ENCODE peak calls at places on chromosome 2, in seven cellular contexts. G, P, K, U, A, F and H are unnamed samples.

GRCh38 chr2:120599064-120599463 is 136.6 kb upstream of the GLI2 start:
- DNase-seq in G (no peak), K (no peak), P (no peak), F (no peak), U (no peak), A (no peak), H (no peak)

GRCh38 chr2:74558284-74559230 is 4.0 kb downstream of the DOK1 start:
- DNase-seq in P (no peak), K (no peak), A (no peak), G (no peak), F (no peak), U (no peak), H (no peak)

GRCh38 chr2:222548997-222549396 is 106.9 kb downstream of the FARSB start:
- DNase-seq in K (no peak), A (no peak), F (no peak), G (no peak), U (no peak), P (no peak), H (no peak)

GRCh38 chr2:135202751-135203150 is 150.7 kb downstream of the RAB3GAP1 start:
- DNase-seq in A (no peak), U (no peak), G (no peak), P (no peak), F (no peak), K (no peak), H (no peak)

GRCh38 chr2:148719941-148720436 is 75.4 kb downstream of the EPC2 start:
- DNase-seq in P (no peak), G (no peak), U (no peak), K (no peak), A (no peak), F (no peak), H (no peak)

GRCh38 chr2:111202266-111203040 is 81.7 kb downstream of the BCL2L11 start:
- DNase-seq in A (no peak), G (no peak), K (no peak), U (no peak), P (no peak), F (no peak), H (no peak)

GRCh38 chr2:224646242-224646846 is 61.2 kb upstream of the CUL3 start:
- DNase-seq in U (no peak), P (no peak), F (peak), G (no peak), A (no peak), K (no peak), H (no peak)

GRCh38 chr2:156083707-156084494 is 248.6 kb downstream of the NR4A2 start:
- DNase-seq in A (no peak), P (no peak), K (no peak), U (no peak), F (no peak), G (no peak), H (no peak)

GRCh38 chr2:215498411-215498810 is 62.5 kb upstream of the FN1 start:
- DNase-seq in P (no peak), U (no peak), K (no peak), F (no peak), A (no peak), G (no peak), H (no peak)

GRCh38 chr2:9984861-9985480 is 33.5 kb downstream of the GRHL1 start:
- DNase-seq in A (no peak), G (no peak), P (no peak), F (no peak), U (no peak), K (peak), H (no peak)

GRCh38 chr2:23791030-23791429 is 135.9 kb downstream of the ATAD2B start:
- DNase-seq in G (no peak), F (no peak), K (no peak), A (no peak), P (no peak), U (no peak), H (no peak)

GRCh38 chr2:175918935-175919334 is 83.1 kb downstream of the LNPK start:
- DNase-seq in G (no peak), K (no peak), F (no peak), U (no peak), P (no peak), A (no peak), H (no peak)

GRCh38 chr2:223235986-223236385 is 184.0 kb downstream of the KCNE4 start:
- DNase-seq in F (no peak), K (no peak), A (no peak), U (no peak), G (no peak), P (no peak), H (no peak)

GRCh38 chr2:179622635-179623034 is 238.8 kb downstream of the ZNF385B start:
- DNase-seq in F (no peak), G (no peak), P (no peak), U (no peak), A (no peak), K (no peak), H (no peak)

GRCh38 chr2:70923378-70924015 is 12.2 kb upstream of the ATP6V1B1 start:
- DNase-seq in K (no peak), A (no peak), G (no peak), F (no peak), U (no peak), P (no peak), H (no peak)

GRCh38 chr2:235930701-235931100 is 237.5 kb downstream of the GBX2 start:
- DNase-seq in K (no peak), G (no peak), U (no peak), A (no peak), P (no peak), F (no peak), H (no peak)

GRCh38 chr2:197285361-197285760 is 25.2 kb downstream of the ANKRD44 start:
- DNase-seq in A (no peak), U (no peak), F (no peak), G (no peak), P (no peak), K (no peak), H (no peak)

GRCh38 chr2:169732583-169733358 is 861 bp upstream of the KLHL23 start:
- DNase-seq in A (no peak), U (no peak), K (no peak), P (no peak), F (no peak), G (no peak), H (no peak)

GRCh38 chr2:221513251-221513650 is 58.9 kb downstream of the EPHA4 start:
- DNase-seq in G (no peak), U (no peak), K (no peak), P (no peak), F (no peak), A (no peak), H (no peak)

GRCh38 chr2:218421027-218421426 is 2.1 kb downstream of the VIL1 start:
- DNase-seq in F (no peak), K (no peak), U (no peak), A (no peak), G (no peak), P (no peak), H (no peak)